ENCODE peak calls at places on chromosomes 1 and 21, in five cellular contexts. One of them, this sample, is unnamed.
A peak's percentile ranks its signal among the peaks of the same experiment; 100 is the strongest.

GRCh38 chr1:229554886-229555621 is 3.5 kb downstream of the ABCB10 start:
- DNase-seq in HFF-Myc: no peak
- DNase-seq in cardiac fibroblast: no peak
- DNase-seq in spleen: no peak
- DNase-seq in body of pancreas: no peak
- DNase-seq in this sample: no peak

GRCh38 chr1:75023005-75023404 is 111.2 kb upstream of the LHX8 start:
- DNase-seq in HFF-Myc: no peak
- DNase-seq in cardiac fibroblast: no peak
- DNase-seq in spleen: no peak
- DNase-seq in body of pancreas: no peak
- DNase-seq in this sample: no peak

GRCh38 chr1:66333463-66334232 is 200.3 kb upstream of the SGIP1 start:
- DNase-seq in HFF-Myc: no peak
- DNase-seq in cardiac fibroblast: peak; percentile 36
- DNase-seq in spleen: no peak
- DNase-seq in body of pancreas: no peak
- DNase-seq in this sample: no peak

GRCh38 chr1:115300087-115300856 is 37.8 kb downstream of the NGF start:
- DNase-seq in HFF-Myc: peak; percentile 71
- DNase-seq in cardiac fibroblast: no peak
- DNase-seq in spleen: no peak
- DNase-seq in body of pancreas: no peak
- DNase-seq in this sample: no peak

GRCh38 chr1:193479187-193479586 is 292.8 kb upstream of the B3GALT2 start:
- DNase-seq in HFF-Myc: no peak
- DNase-seq in cardiac fibroblast: no peak
- DNase-seq in spleen: peak; percentile 78
- DNase-seq in body of pancreas: no peak
- DNase-seq in this sample: no peak

GRCh38 chr1:153652795-153653507 is 5.6 kb upstream of the SNAPIN start:
- DNase-seq in HFF-Myc: no peak
- DNase-seq in cardiac fibroblast: peak; percentile 68
- DNase-seq in spleen: no peak
- DNase-seq in body of pancreas: no peak
- DNase-seq in this sample: peak; percentile 51

GRCh38 chr1:206464456-206464964 is 5.8 kb upstream of the IKBKE start:
- DNase-seq in HFF-Myc: no peak
- DNase-seq in cardiac fibroblast: peak; percentile 96
- DNase-seq in spleen: peak; percentile 14
- DNase-seq in body of pancreas: no peak
- DNase-seq in this sample: peak; percentile 93

GRCh38 chr1:101237229-101237837 is 514 bp downstream of the S1PR1 start:
- DNase-seq in HFF-Myc: no peak
- DNase-seq in cardiac fibroblast: peak; percentile 66
- DNase-seq in spleen: no peak
- DNase-seq in body of pancreas: no peak
- DNase-seq in this sample: peak; percentile 26

GRCh38 chr1:20430355-20431290 is 55.4 kb downstream of the CAMK2N1 start:
- DNase-seq in HFF-Myc: no peak
- DNase-seq in cardiac fibroblast: peak; percentile 30
- DNase-seq in spleen: no peak
- DNase-seq in body of pancreas: peak; percentile 15
- DNase-seq in this sample: no peak

GRCh38 chr1:55605155-55605554 is 390.0 kb upstream of the USP24 start:
- DNase-seq in HFF-Myc: no peak
- DNase-seq in cardiac fibroblast: no peak
- DNase-seq in spleen: no peak
- DNase-seq in body of pancreas: no peak
- DNase-seq in this sample: no peak

GRCh38 chr1:234823191-234824176 is 213.5 kb upstream of the IRF2BP2 start:
- DNase-seq in HFF-Myc: no peak
- DNase-seq in cardiac fibroblast: no peak
- DNase-seq in spleen: no peak
- DNase-seq in body of pancreas: no peak
- DNase-seq in this sample: no peak

GRCh38 chr1:117661027-117661426 is 55.2 kb downstream of the TENT5C start:
- DNase-seq in HFF-Myc: no peak
- DNase-seq in cardiac fibroblast: no peak
- DNase-seq in spleen: no peak
- DNase-seq in body of pancreas: no peak
- DNase-seq in this sample: no peak

GRCh38 chr1:49527606-49528305 is 496.0 kb downstream of the AGBL4 start:
- DNase-seq in HFF-Myc: no peak
- DNase-seq in cardiac fibroblast: no peak
- DNase-seq in spleen: no peak
- DNase-seq in body of pancreas: no peak
- DNase-seq in this sample: peak; percentile 9

DNA sequence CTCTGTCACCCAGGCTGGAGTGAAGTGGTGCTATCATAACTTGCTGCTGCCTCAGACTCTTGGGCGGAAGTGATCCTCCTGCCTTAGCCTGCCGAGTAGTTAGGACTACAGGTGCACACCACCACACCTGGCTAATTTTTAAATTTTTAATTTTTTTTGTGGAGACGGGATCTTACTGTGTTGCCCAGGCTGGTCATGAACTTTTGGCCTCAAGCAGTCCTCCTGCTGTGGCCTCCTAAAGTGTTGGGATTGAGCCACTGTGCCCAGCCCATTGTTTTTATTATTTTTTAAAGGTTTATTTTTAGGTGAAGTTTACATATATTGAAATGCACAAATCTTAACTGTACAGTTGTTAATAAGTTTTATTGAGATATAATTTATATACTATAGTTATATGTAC is 3.2 kb downstream of the MTF2 start:
- DNase-seq in HFF-Myc: no peak
- DNase-seq in cardiac fibroblast: no peak
- DNase-seq in spleen: no peak
- DNase-seq in body of pancreas: no peak
- DNase-seq in this sample: no peak
- H3K4me3 ChIP-seq in HFF-Myc: no peak overlapping the region
- H3K4me3 ChIP-seq in cardiac fibroblast: no peak overlapping the region
- H3K4me3 ChIP-seq in spleen: no peak overlapping the region
- H3K4me3 ChIP-seq in body of pancreas: no peak overlapping the region
- H3K4me3 ChIP-seq in this sample: no peak overlapping the region

GRCh38 chr1:208071425-208072031 is 160.6 kb upstream of the CD34 start:
- DNase-seq in HFF-Myc: no peak
- DNase-seq in cardiac fibroblast: no peak
- DNase-seq in spleen: no peak
- DNase-seq in body of pancreas: no peak
- DNase-seq in this sample: peak; percentile 75
- TF ChIP-seq CTCF in HFF-Myc: no peak
- TF ChIP-seq CTCF in cardiac fibroblast: no peak
- TF ChIP-seq CTCF in spleen: no peak
- TF ChIP-seq CTCF in body of pancreas: no peak
- TF ChIP-seq CTCF in this sample: no peak

DNA sequence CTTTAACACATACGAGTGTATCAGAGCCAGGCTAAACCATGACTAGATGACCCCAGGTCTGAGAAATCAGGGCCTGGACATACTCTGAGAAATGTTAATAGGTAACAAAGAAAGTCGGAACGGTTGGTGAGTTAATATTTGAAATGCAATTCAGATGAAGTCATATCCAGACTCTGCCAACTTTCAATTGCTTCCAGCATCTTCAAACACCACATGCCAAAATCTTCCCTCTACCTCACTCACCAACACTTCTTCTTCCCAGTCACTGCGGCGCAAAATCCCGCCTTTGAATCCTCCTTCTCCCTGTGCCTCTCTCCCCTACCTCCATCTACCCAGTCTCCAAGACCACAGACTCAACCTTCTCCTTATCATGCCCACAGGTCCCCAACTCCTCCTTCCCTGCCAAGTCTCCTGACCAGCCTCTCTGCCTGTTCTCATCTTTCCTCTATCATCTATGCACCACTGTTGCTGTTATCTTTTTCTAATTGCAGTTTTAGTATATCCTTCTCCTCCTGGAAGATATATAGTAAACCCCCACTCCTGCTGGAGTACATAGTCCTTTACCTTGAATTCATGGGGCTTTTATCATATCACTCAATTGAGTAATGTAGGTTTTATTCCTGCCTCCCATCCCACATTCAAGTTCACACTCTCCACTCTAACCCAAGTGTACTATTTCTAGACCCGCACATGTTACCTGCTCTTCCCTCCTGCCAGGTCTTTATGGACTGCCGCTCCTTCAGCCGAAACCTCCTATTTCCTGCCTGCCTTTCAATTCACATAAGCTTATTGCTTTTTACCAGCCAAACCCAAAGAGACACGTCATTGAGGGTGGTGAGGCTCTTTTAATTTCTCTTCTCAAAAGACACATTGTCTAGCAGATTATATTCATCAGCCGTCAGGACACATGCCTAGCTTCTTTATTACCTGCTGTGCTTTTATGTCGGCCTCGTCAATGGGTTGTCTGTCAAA is 41.5 kb downstream of the ZBTB18 start:
- DNase-seq in HFF-Myc: peak; percentile 33
- DNase-seq in cardiac fibroblast: peak; percentile 61
- DNase-seq in spleen: no peak
- DNase-seq in body of pancreas: no peak
- DNase-seq in this sample: peak; percentile 85
- H3K4me3 ChIP-seq in HFF-Myc: no peak overlapping the region
- H3K4me3 ChIP-seq in cardiac fibroblast: no peak overlapping the region
- H3K4me3 ChIP-seq in spleen: no peak overlapping the region
- H3K4me3 ChIP-seq in body of pancreas: no peak overlapping the region
- H3K4me3 ChIP-seq in this sample: no peak overlapping the region

DNA sequence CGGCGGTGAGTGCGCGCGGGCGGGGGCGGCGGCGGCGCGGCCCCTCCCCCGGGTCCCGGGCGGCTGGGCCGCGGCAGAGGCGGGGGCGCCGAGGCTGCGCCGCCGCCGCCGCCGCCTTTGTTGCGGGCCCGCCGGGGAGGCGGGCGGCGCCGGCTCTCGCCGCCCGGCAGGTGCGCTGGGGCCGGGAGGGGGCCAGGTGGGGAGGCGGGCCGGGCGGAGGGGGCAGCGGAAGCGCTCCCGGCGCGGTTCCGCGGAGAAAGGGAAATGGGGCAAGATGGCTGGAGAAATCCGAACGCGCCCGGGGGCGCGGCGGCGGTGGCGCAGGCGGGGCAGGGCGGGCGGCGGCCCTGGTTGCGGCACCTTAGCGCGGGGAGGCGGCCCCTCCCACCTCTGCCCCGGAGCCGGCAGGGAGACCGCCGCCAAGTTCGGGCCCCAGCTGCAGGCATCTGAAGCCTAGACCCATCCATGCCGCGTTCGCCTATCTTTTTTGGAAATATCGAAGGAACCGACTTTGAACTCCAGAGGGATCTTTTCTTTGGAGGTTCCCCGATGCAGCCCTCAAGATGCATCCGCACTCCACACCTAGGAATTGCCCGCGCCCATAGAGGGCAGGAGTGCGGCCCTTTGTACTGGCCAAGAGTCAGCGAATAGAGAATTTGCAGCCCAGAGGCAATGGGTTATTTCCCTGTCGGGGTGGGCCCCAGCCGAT is 479 bp downstream of the POGK start:
- DNase-seq in HFF-Myc: no peak
- DNase-seq in cardiac fibroblast: peak; percentile 32
- DNase-seq in spleen: peak; percentile 92
- DNase-seq in body of pancreas: peak; percentile 51
- DNase-seq in this sample: peak; percentile 6
- TF ChIP-seq CTCF in HFF-Myc: peak; percentile 17
- TF ChIP-seq CTCF in cardiac fibroblast: peak; percentile 32
- TF ChIP-seq CTCF in spleen: no peak
- TF ChIP-seq CTCF in body of pancreas: peak; percentile 14
- TF ChIP-seq CTCF in this sample: no peak

DNA sequence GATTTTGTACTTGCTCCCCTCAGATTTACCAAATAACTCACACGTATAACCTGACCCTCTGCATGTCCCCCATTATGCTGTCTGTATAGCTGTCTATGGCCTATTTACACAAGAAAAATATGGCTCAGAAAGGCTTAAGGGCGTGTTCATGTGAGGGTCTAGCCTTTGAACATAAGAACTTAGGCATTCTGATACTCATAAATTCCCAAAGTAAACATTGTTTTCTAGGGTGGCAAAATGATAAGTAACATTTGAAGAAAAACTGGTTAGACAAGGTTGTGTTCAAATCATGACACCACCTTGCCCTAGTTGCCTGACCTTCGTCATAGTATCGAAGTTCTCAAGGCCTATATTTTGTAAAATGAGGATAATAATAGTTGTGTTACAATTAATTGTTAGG is 394.6 kb downstream of the LRRIQ3 start:
- DNase-seq in HFF-Myc: no peak
- DNase-seq in cardiac fibroblast: no peak
- DNase-seq in spleen: no peak
- DNase-seq in body of pancreas: no peak
- DNase-seq in this sample: no peak
- H3K4me3 ChIP-seq in HFF-Myc: no peak overlapping the region
- H3K4me3 ChIP-seq in cardiac fibroblast: no peak overlapping the region
- H3K4me3 ChIP-seq in spleen: no peak overlapping the region
- H3K4me3 ChIP-seq in body of pancreas: no peak overlapping the region
- H3K4me3 ChIP-seq in this sample: no peak overlapping the region

GRCh38 chr1:195939844-195940243 is 668.4 kb downstream of the KCNT2 start:
- DNase-seq in HFF-Myc: no peak
- DNase-seq in cardiac fibroblast: peak; percentile 1
- DNase-seq in spleen: no peak
- DNase-seq in body of pancreas: no peak
- DNase-seq in this sample: no peak
- TF ChIP-seq CTCF in HFF-Myc: peak; percentile 17
- TF ChIP-seq CTCF in cardiac fibroblast: no peak
- TF ChIP-seq CTCF in spleen: no peak
- TF ChIP-seq CTCF in body of pancreas: no peak
- TF ChIP-seq CTCF in this sample: no peak

GRCh38 chr1:9340864-9341263 is 48.2 kb downstream of the SPSB1 start:
- DNase-seq in HFF-Myc: no peak
- DNase-seq in cardiac fibroblast: no peak
- DNase-seq in spleen: no peak
- DNase-seq in body of pancreas: no peak
- DNase-seq in this sample: no peak
- H3K4me3 ChIP-seq in HFF-Myc: no peak overlapping the region
- H3K4me3 ChIP-seq in cardiac fibroblast: no peak overlapping the region
- H3K4me3 ChIP-seq in spleen: no peak overlapping the region
- H3K4me3 ChIP-seq in body of pancreas: no peak overlapping the region
- H3K4me3 ChIP-seq in this sample: no peak overlapping the region

DNA sequence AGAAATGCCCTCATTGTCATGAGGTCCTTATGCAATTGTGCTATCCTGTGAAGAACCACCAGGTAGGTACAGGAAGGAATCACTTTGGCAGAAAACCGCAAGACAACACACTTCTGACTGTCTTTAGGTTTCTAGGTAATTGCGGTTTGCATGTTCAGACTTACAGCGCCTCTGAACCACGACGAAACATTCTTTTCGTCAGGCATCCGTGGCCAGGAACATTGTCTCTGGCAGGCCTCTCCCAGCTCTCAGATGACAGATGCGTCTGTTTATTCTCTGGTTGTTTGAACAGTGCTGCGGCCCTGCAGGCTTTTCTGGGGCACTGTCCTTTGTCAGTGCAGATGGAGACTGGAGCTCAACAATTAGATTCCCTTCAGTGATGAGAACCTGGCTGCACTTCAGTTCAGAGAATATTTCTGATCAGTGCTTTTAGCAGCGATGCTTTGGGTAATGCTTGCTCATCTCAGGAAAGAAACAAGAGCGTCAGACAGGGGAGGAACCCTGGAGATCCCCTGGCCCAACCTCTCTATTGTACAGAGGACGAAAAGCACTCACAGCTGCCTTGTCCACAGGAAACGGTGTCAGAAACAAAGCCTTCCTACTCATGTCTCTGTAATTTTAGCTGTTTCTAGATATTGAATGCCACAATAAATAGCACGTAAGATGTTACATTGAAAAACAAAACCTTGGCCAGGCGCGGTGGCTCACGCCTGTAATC is 63.5 kb downstream of the B3GALT5 start:
- DNase-seq in HFF-Myc: no peak
- DNase-seq in cardiac fibroblast: no peak
- DNase-seq in spleen: no peak
- DNase-seq in body of pancreas: no peak
- DNase-seq in this sample: peak; percentile 76
- TF ChIP-seq CTCF in HFF-Myc: no peak
- TF ChIP-seq CTCF in cardiac fibroblast: no peak
- TF ChIP-seq CTCF in spleen: no peak
- TF ChIP-seq CTCF in body of pancreas: no peak
- TF ChIP-seq CTCF in this sample: no peak

GRCh38 chr1:36149973-36150295 is 648 bp upstream of the TRAPPC3 start:
- DNase-seq in HFF-Myc: no peak
- DNase-seq in cardiac fibroblast: no peak
- DNase-seq in spleen: no peak
- DNase-seq in body of pancreas: no peak
- DNase-seq in this sample: no peak
- H3K4me3 ChIP-seq in HFF-Myc: peak overlapping the region; percentile 26
- H3K4me3 ChIP-seq in cardiac fibroblast: no peak overlapping the region
- H3K4me3 ChIP-seq in spleen: no peak overlapping the region
- H3K4me3 ChIP-seq in body of pancreas: no peak overlapping the region
- H3K4me3 ChIP-seq in this sample: peak overlapping the region; percentile 5